ENCODE peak calls at places on chromosomes 4 and X, in eight cellular contexts. L, P, X, S, E, I, F and U are unnamed samples.
A peak's percentile ranks its signal among the peaks of the same experiment; 100 is the strongest.

GRCh38 chr4:122458625-122459024 is 2.1 kb upstream of the IL2 start:
- DNase-seq in X (peak; percentile 4), I (peak; percentile 6), L (no peak), S (no peak), P (no peak), E (no peak), F (no peak), U (no peak)

GRCh38 chrX:73831500-73831899 is 268.5 kb downstream of the CHIC1 start:
- DNase-seq in F (no peak), I (no peak), E (no peak), L (no peak), P (no peak), X (no peak), S (no peak), U (no peak)

GRCh38 chr4:103032575-103032974 is 13.1 kb upstream of the SLC9B1 start:
- DNase-seq in P (peak; percentile 29), S (peak; percentile 29), E (no peak), F (no peak), L (peak; percentile 38), I (peak; percentile 31), X (peak; percentile 55), U (no peak)

GRCh38 chrX:3659761-3660160 is 53.7 kb downstream of the PRKX start:
- DNase-seq in S (no peak), P (no peak), F (no peak), X (peak; percentile 29), I (peak; percentile 7), E (no peak), L (no peak), U (no peak)

GRCh38 chr4:75502671-75503070 is 11.5 kb downstream of the RCHY1 start:
- DNase-seq in L (no peak), F (no peak), E (no peak), X (no peak), S (no peak), I (no peak), P (no peak), U (no peak)

GRCh38 chr4:83546796-83547195 is 10.9 kb downstream of the GPAT3 start:
- DNase-seq in I (no peak), P (no peak), S (no peak), L (no peak), E (no peak), X (peak; percentile 23), F (no peak), U (no peak)

GRCh38 chr4:154559141-154559841 is 3.5 kb upstream of the FGB start:
- DNase-seq in P (peak; percentile 70), X (peak; percentile 66), E (no peak), F (no peak), S (peak; percentile 43), I (peak; percentile 75), L (peak; percentile 19), U (no peak)

GRCh38 chr4:115054836-115055235 is 58.6 kb downstream of the NDST4 start:
- DNase-seq in E (no peak), P (no peak), F (no peak), L (no peak), X (no peak), I (peak; percentile 3), S (no peak), U (no peak)

GRCh38 chr4:174217273-174218126 is 66.0 kb downstream of the FBXO8 start:
- DNase-seq in L (peak; percentile 2), S (no peak), E (no peak), F (peak; percentile 73), X (peak; percentile 76), I (peak; percentile 59), P (no peak), U (no peak)

GRCh38 chr4:626201-627091 is 1.1 kb downstream of the PDE6B start:
- DNase-seq in X (no peak), E (no peak), P (no peak), F (peak; percentile 28), I (no peak), S (no peak), L (no peak), U (no peak)

GRCh38 chrX:103913356-103914020 is 48.9 kb upstream of the TMSB15B start:
- DNase-seq in S (no peak), F (no peak), E (no peak), P (peak; percentile 14), I (peak; percentile 7), L (peak; percentile 63), X (peak; percentile 9), U (no peak)

GRCh38 chrX:10513974-10514373 is 106.4 kb downstream of the MID1 start:
- DNase-seq in S (no peak), P (no peak), E (no peak), X (no peak), L (no peak), I (no peak), F (no peak), U (no peak)